ENCODE peak calls at places on chromosomes 3 and 15, in four cellular contexts. J is A549, Q is upper lobe of right lung, V is gastrocnemius medialis. D is an unnamed sample.

GRCh38 chr15:85616549-85616948 is 178.2 kb downstream of the KLHL25 start:
- DNase-seq in J (no peak), Q (no peak), V (no peak), D (no peak)

GRCh38 chr3:4680881-4681300 is 187.7 kb downstream of the ITPR1 start:
- DNase-seq in J (no peak), Q (no peak), V (no peak), D (no peak)

GRCh38 chr15:82958638-82959037 is 6.1 kb upstream of the HOMER2 start:
- DNase-seq in J (no peak), Q (no peak), V (no peak), D (no peak)

GRCh38 chr3:149771652-149772271 is 19.5 kb upstream of the COMMD2 start:
- DNase-seq in J (peak; percentile 43), Q (no peak), V (no peak), D (peak; percentile 50)

GRCh38 chr15:64597469-64597806 is 137.1 kb downstream of the ZNF609 start:
- DNase-seq in J (no peak), Q (no peak), V (no peak), D (no peak)

GRCh38 chr3:191220908-191221307 is 21.9 kb downstream of the OSTN start:
- DNase-seq in J (peak; percentile 6), Q (no peak), V (no peak), D (no peak)

GRCh38 chr15:95760508-95760907 is 570.0 kb upstream of the NR2F2 start:
- DNase-seq in J (peak; percentile 68), Q (no peak), V (no peak), D (no peak)

GRCh38 chr15:73602444-73602843 is 30.7 kb downstream of the NPTN start:
- DNase-seq in J (no peak), Q (no peak), V (no peak), D (no peak)

GRCh38 chr15:56249080-56249479 is 5.4 kb upstream of the RFX7 start:
- DNase-seq in J (peak; percentile 77), Q (no peak), V (no peak), D (no peak)

GRCh38 chr3:27722957-27723802 is 1.1 kb upstream of the EOMES start:
- DNase-seq in J (no peak), Q (no peak), V (no peak), D (no peak)

GRCh38 chr3:27729748-27730611 is 7.9 kb upstream of the EOMES start:
- DNase-seq in J (no peak), Q (no peak), V (no peak), D (no peak)

GRCh38 chr3:15502616-15503015 is 18.9 kb downstream of the COLQ start:
- DNase-seq in J (no peak), Q (no peak), V (no peak), D (no peak)

GRCh38 chr15:77497942-77498361 is 77.3 kb downstream of the HMG20A start:
- DNase-seq in J (no peak), Q (no peak), V (peak; percentile 40), D (peak; percentile 44)

GRCh38 chr3:32177702-32178198 is 60.7 kb upstream of the CMTM8 start:
- DNase-seq in J (peak; percentile 91), Q (no peak), V (peak; percentile 18), D (peak; percentile 30)

GRCh38 chr3:193878051-193878838 is 257.7 kb upstream of the HES1 start:
- DNase-seq in J (no peak), Q (no peak), V (no peak), D (no peak)

GRCh38 chr15:80953953-80954778 is 35.5 kb downstream of the MESD start:
- DNase-seq in J (peak; percentile 30), Q (no peak), V (no peak), D (no peak)

GRCh38 chr15:73867426-73867825 is 5.9 kb upstream of the TBC1D21 start:
- DNase-seq in J (no peak), Q (no peak), V (no peak), D (no peak)

DNA sequence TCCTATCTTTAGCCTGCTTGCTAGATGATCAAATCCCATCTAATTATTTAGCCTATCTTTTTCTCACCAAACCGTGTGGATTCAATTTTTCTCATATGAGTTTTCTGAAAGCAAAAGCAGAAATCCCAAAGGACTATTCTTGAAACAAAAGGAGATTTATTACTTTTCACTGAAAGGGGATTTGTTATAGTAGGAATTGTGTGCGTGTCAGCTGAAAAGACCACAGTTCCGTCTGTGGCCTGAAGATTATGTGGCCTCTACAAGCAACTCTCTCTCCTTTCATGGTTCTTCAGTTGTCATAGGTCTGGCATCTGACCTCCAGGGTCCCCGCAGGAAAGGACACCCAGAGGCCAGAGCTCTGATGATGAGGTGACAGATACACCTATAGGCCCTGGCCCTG is 265.9 kb upstream of the MCTP2 start:
- DNase-seq in J (no peak), Q (no peak), V (no peak), D (no peak)
- H3K27ac ChIP-seq in J (no peak overlapping the region), Q (no peak overlapping the region), V (no peak overlapping the region), D (no peak overlapping the region)

GRCh38 chr3:188339410-188340295 is 185.7 kb downstream of the LPP start:
- DNase-seq in J (no peak), Q (no peak), V (no peak), D (no peak)

GRCh38 chr3:188335656-188336055 is 181.7 kb downstream of the LPP start:
- DNase-seq in J (no peak), Q (no peak), V (no peak), D (no peak)

GRCh38 chr3:188337232-188337631 is 183.3 kb downstream of the LPP start:
- DNase-seq in J (no peak), Q (no peak), V (no peak), D (no peak)

GRCh38 chr3:188338081-188338480 is 184.1 kb downstream of the LPP start:
- DNase-seq in J (no peak), Q (no peak), V (no peak), D (no peak)

GRCh38 chr3:188336178-188336577 is 182.2 kb downstream of the LPP start:
- DNase-seq in J (no peak), Q (no peak), V (no peak), D (no peak)
- H3K4me1 ChIP-seq in J (peaks cover 27% of the 10 kb centered on the region), Q (peaks cover 18% of the 10 kb centered on the region), V (peaks cover 38% of the 10 kb centered on the region), D (no peaks in the 10 kb centered on the region)

GRCh38 chr3:100710355-100711198 is 1.3 kb downstream of the TFG start:
- DNase-seq in J (peak; percentile 82), Q (no peak), V (no peak), D (no peak)

GRCh38 chr3:100706365-100706764 is 2.9 kb upstream of the TFG start:
- DNase-seq in J (no peak), Q (no peak), V (no peak), D (no peak)

GRCh38 chr3:100708644-100708988 is 678 bp upstream of the TFG start:
- DNase-seq in J (peak; percentile 18), Q (no peak), V (no peak), D (no peak)

GRCh38 chr3:100708989-100709839 is at the start of gene TFG:
- DNase-seq in J (peak; percentile 99), Q (peak; percentile 99), V (peak; percentile 95), D (peak; percentile 98)

GRCh38 chr3:100709840-100710235 is 544 bp downstream of the TFG start:
- DNase-seq in J (peak; percentile 21), Q (peak; percentile 71), V (no peak), D (peak; percentile 43)
- TF ChIP-seq CTCF in J (no peak), Q (no peak), V (no peak), D (no peak)

GRCh38 chr3:45972534-45973402 is 22.9 kb downstream of the FYCO1 start:
- DNase-seq in J (peak; percentile 18), Q (no peak), V (peak; percentile 62), D (peak; percentile 39)
- H3K27ac ChIP-seq in J (no peak overlapping the region), Q (peak overlapping the region; percentile 69), V (peak overlapping the region; percentile 100), D (peak overlapping the region; percentile 88)

DNA sequence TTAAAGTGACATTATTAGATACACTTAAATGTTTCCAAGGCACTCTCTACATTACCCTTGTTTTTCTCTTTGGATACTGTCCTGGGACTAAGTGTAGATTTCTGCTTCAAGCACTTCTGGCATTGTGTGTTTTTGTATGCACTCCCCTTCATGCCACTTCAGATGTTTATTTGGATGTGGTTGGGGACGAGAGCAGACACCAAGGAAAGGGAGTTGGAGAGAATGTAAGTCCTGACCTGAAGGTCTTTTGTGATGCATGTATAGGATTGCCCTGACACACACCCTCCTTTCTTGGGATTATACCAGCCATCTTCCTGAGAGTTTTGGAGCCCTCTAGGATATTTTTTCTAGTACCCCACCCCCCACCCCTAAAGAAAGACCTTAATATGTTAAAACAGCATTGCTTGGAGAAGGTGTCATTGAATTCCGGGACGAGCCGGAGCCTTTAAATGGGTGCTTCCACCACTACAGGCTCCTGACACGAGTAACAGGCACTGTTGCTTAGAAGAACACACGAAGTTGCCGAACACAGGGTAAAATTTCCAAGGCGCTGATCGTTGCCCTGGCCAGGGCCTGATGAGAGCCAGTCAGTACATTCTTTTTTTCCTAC is 22.7 kb downstream of the PSMD6 start:
- DNase-seq in J (no peak), Q (no peak), V (no peak), D (no peak)
- H3K4me1 ChIP-seq in J (no peaks in the 10 kb centered on the region), Q (no peaks in the 10 kb centered on the region), V (peaks cover 16% of the 10 kb centered on the region), D (no peaks in the 10 kb centered on the region)

DNA sequence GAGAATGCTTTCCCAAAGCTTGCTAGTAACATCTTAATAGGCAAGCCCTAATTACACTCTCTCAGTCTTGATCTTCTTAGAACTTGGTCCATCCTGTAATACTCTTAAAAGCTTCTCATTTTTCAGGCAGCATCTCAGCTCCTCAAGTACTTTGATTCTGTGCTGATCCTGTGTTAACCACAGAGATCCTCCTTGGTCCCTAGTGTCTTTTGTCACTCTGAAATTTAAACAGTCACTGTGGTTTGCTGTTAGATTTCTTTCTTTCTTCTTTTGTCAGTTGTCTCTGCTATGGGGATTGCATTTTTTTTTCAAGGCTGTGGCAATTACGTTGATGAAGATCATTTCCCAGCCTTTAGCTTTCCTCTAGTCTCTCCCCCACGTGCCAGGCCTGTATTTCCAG is 26.0 kb upstream of the UBE3A start:
- DNase-seq in J (no peak), Q (no peak), V (no peak), D (no peak)
- TF ChIP-seq CTCF in J (no peak), Q (no peak), V (no peak), D (no peak)

DNA sequence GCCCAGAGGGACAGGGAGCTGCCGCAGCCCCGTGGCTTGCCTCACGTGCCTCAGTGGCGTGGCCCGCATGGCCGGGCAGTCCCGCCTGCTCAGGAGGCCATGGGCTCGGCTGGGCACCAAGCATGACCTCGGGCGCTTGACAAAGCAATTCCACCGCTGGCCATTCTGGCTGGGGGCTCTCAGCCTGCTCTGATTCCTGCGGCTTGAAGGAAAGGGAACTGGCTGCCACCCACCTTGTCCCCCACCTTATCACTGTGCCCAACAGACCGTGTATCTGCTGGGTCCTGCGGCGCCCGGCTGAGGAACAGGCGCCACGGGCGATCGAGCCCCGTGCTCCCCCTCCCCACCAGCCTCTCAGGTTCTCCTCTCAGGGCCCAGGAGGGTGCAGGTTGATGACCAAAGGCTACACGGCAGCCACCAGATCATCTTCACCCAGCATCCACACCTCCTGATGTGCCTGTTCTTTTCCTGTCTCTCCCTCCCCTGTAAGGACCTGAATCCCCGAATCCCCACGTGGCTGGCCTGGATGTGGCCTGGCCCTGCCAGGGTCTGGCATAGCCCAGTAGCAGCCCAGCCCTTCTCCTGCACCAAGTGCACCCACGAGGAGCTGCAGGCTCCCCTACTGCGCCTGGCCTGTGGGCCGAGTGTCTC is 20.6 kb downstream of the CYFIP1 start:
- DNase-seq in J (no peak), Q (no peak), V (no peak), D (no peak)
- H3K27ac ChIP-seq in J (no peak overlapping the region), Q (peak overlapping the region; percentile 58), V (peak overlapping the region; percentile 52), D (no peak overlapping the region)

GRCh38 chr15:90266485-90266884 is 1.0 kb downstream of the NGRN start:
- DNase-seq in J (no peak), Q (peak; percentile 54), V (no peak), D (no peak)
- H3K4me1 ChIP-seq in J (peaks cover 37% of the 10 kb centered on the region), Q (peaks cover 50% of the 10 kb centered on the region), V (peaks cover 56% of the 10 kb centered on the region), D (peaks cover 9% of the 10 kb centered on the region)

D was measured in uterus.